ENCODE peak calls at places on chromosomes 13 and 19, in seven cellular contexts. L, I, D, O, M, R and V are unnamed samples.

GRCh38 chr13:110676511-110677204 is 29.3 kb downstream of the CARS2 start:
- DNase-seq in L (no peak), I (no peak), D (no peak), O (no peak), M (no peak), R (no peak), V (peak)

GRCh38 chr13:22736084-22736767 is 444.6 kb upstream of the SGCG start:
- DNase-seq in L (no peak), I (no peak), D (no peak), O (no peak), M (no peak), R (no peak), V (no peak)

GRCh38 chr19:8319807-8320520 is 1.2 kb downstream of the NDUFA7 start:
- DNase-seq in L (no peak), I (no peak), D (no peak), O (peak), M (no peak), R (no peak), V (no peak)

GRCh38 chr13:70703755-70704154 is 595.5 kb upstream of the KLHL1 start:
- DNase-seq in L (no peak), I (no peak), D (no peak), O (no peak), M (no peak), R (no peak), V (no peak)

GRCh38 chr13:38951525-38952313 is 38.9 kb downstream of the STOML3 start:
- DNase-seq in L (no peak), I (no peak), D (no peak), O (peak), M (no peak), R (peak), V (no peak)

GRCh38 chr13:98563071-98563470 is 13.8 kb downstream of the STK24 start:
- DNase-seq in L (no peak), I (no peak), D (no peak), O (no peak), M (peak), R (peak), V (no peak)

GRCh38 chr19:18057557-18057956 is 29.2 kb downstream of the IL12RB1 start:
- DNase-seq in L (no peak), I (no peak), D (peak), O (no peak), M (peak), R (peak), V (no peak)

GRCh38 chr19:46610413-46610775 is 9.3 kb downstream of the CALM3 start:
- DNase-seq in L (no peak), I (no peak), D (peak), O (no peak), M (peak), R (no peak), V (no peak)

GRCh38 chr19:31285744-31286143 is 63.5 kb downstream of the TSHZ3 start:
- DNase-seq in L (peak), I (no peak), D (no peak), O (peak), M (peak), R (peak), V (no peak)

GRCh38 chr19:58317481-58318072 is 9.2 kb upstream of the ZSCAN22 start:
- DNase-seq in L (no peak), I (no peak), D (no peak), O (peak), M (no peak), R (peak), V (no peak)

GRCh38 chr13:23018143-23018542 is 162.6 kb upstream of the SGCG start:
- DNase-seq in L (no peak), I (no peak), D (no peak), O (no peak), M (no peak), R (no peak), V (no peak)

GRCh38 chr13:30443957-30444404 is 21.7 kb downstream of the UBE2L5 start:
- DNase-seq in L (no peak), I (no peak), D (no peak), O (no peak), M (no peak), R (no peak), V (peak)

DNA sequence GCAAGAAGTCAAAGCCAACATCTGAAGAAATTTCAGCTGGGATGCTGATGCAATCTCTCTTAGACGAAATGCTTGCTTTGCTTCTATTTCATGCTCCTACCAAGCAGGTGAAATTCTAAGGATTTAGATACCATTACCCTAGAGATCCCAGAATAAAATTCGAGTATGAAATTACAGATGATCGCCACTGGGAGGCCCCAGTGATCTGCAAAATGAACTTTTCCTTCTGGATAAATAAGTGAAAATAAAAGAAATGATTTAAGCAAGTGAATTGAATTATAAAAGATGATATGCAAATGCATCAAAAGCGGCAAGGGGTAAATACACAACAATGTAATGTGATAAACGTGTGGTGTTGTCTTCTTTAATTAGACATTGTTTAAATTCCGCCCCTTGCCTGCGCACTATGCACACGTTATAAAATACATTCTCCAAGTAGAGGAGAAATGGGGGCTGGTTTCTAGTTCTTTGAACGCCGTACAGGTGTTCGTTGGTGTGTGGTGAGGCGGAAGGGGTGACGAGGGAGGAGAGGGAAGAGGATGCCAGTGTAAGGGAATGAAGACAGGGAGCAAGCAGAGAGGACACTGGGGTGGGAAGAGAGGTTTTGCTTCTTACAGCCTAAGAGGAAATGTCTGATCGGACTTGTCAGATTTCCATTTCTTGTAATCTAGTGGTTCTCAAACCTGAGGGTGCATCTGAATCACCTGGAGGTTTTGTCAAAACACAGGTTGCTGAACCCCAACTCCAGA is 58.0 kb downstream of the ERCC5 start:
- DNase-seq in L (no peak), I (no peak), D (no peak), O (peak), M (no peak), R (peak), V (no peak)
- TF ChIP-seq CTCF in L (peak), I (no peak), D (peak), O (peak), M (no peak), R (peak), V (peak)

GRCh38 chr19:14118165-14119051 is 846 bp upstream of the PRKACA start:
- DNase-seq in L (no peak), I (peak), D (peak), O (peak), M (peak), R (peak), V (no peak)
- TF ChIP-seq CTCF in L (no peak), I (no peak), D (no peak), O (no peak), M (no peak), R (no peak), V (no peak)

GRCh38 chr13:113923376-113924063 is 50.4 kb downstream of the C13orf46 start:
- DNase-seq in L (no peak), I (no peak), D (no peak), O (no peak), M (no peak), R (no peak), V (no peak)
- TF ChIP-seq CTCF in L (no peak), I (no peak), D (no peak), O (no peak), M (no peak), R (no peak), V (no peak)

DNA sequence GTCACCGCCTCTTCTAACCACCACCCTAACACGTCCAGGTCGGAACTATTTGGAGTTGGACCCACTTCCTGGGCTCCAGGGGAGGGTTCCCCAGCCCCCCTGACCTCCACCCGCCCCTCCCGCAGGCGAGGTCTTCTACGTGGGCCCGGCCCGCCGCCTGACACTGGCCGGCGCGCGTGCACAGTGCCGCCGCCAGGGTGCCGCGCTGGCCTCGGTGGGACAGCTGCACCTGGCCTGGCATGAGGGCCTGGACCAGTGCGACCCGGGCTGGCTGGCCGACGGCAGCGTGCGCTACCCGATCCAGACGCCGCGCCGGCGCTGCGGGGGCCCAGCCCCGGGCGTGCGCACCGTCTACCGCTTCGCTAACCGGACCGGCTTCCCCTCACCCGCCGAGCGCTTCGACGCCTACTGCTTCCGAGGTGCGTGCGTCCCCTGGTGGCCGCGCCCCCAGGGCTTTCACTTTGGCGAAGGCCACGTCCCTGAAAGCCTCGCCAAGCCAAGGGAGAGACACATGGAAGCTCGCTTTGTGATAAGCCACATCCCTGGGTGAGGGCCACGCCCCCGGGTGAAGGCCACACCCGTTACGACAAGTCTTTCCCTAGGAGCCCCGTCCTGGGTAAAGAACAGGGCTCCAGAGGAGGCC is 13.2 kb downstream of the NCAN start:
- DNase-seq in L (peak), I (no peak), D (peak), O (peak), M (no peak), R (peak), V (peak)
- TF ChIP-seq CTCF in L (peak), I (peak), D (peak), O (peak), M (peak), R (peak), V (peak)

GRCh38 chr19:27748551-27749152 is 1464.3 kb downstream of the UQCRFS1 start:
- DNase-seq in L (no peak), I (no peak), D (no peak), O (no peak), M (no peak), R (peak), V (no peak)

GRCh38 chr19:27750697-27751391 is 1462.1 kb downstream of the UQCRFS1 start:
- DNase-seq in L (no peak), I (no peak), D (no peak), O (no peak), M (peak), R (no peak), V (no peak)

GRCh38 chr19:27744926-27745844 is 1467.8 kb downstream of the UQCRFS1 start:
- DNase-seq in L (no peak), I (no peak), D (no peak), O (no peak), M (peak), R (no peak), V (no peak)

GRCh38 chr19:27745978-27746542 is 1466.9 kb downstream of the UQCRFS1 start:
- DNase-seq in L (no peak), I (no peak), D (no peak), O (no peak), M (peak), R (no peak), V (no peak)

DNA sequence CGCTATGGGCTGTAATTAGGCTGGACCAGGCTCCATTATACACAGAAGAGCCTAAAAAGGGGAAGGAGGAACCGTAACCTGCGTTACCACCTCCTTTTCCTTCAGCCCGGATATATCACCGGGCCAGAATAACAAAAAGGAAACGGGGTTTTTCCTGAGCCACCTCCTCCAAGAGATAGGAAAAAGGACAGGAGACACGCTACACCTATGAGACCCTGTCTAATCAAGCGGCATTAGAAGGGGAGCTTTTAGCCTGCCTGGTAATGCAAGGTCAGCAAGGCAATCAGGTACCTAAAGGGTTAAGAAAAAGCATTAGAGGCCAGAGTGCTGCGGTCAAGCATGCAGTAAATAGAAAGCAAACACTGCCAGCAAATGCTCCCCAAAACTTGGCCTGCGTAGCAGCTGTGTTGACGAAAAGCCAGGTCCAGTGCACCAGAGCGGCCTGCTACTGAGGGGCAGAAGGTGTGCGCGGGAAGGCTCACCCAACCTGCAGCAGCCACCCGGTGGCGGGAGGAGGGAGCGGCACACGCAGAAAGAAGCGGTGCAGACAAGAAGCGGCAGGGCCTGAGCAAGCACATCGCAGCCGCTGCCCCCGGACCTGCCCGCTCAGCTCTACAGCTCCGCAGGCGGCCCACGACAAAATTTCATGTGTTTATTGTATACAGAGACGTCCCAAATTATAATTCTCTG is 1466.1 kb downstream of the UQCRFS1 start:
- DNase-seq in L (no peak), I (no peak), D (peak), O (peak), M (peak), R (peak), V (peak)
- TF ChIP-seq CTCF in L (peak), I (no peak), D (peak), O (peak), M (peak), R (peak), V (no peak)

GRCh38 chr13:44876782-44877324 is 112.4 kb downstream of the NUFIP1 start:
- DNase-seq in L (no peak), I (no peak), D (no peak), O (peak), M (no peak), R (no peak), V (no peak)

GRCh38 chr13:44884076-44884729 is 105.1 kb downstream of the NUFIP1 start:
- DNase-seq in L (no peak), I (no peak), D (no peak), O (no peak), M (no peak), R (peak), V (no peak)

GRCh38 chr13:44874886-44875630 is 114.2 kb downstream of the NUFIP1 start:
- DNase-seq in L (no peak), I (no peak), D (no peak), O (no peak), M (no peak), R (no peak), V (no peak)

GRCh38 chr13:44874176-44874575 is 115.1 kb downstream of the NUFIP1 start:
- DNase-seq in L (no peak), I (no peak), D (no peak), O (no peak), M (no peak), R (no peak), V (no peak)

GRCh38 chr13:44879452-44880058 is 109.7 kb downstream of the NUFIP1 start:
- DNase-seq in L (no peak), I (no peak), D (no peak), O (no peak), M (no peak), R (peak), V (peak)
- TF ChIP-seq CTCF in L (peak), I (no peak), D (peak), O (peak), M (no peak), R (peak), V (peak)

GRCh38 chr19:2944403-2944774 is 382 bp downstream of the ZNF77 start:
- DNase-seq in L (no peak), I (no peak), D (no peak), O (no peak), M (no peak), R (no peak), V (no peak)

GRCh38 chr19:2945575-2946184 is 909 bp upstream of the ZNF77 start:
- DNase-seq in L (no peak), I (no peak), D (no peak), O (no peak), M (no peak), R (no peak), V (no peak)

GRCh38 chr19:2942928-2943640 is 1.7 kb downstream of the ZNF77 start:
- DNase-seq in L (no peak), I (no peak), D (no peak), O (no peak), M (no peak), R (no peak), V (no peak)

GRCh38 chr19:2949939-2950285 is 5.1 kb upstream of the ZNF77 start:
- DNase-seq in L (no peak), I (no peak), D (no peak), O (no peak), M (no peak), R (peak), V (peak)

GRCh38 chr19:2944775-2945574 is at the start of gene ZNF77:
- DNase-seq in L (peak), I (peak), D (peak), O (peak), M (peak), R (peak), V (peak)
- TF ChIP-seq CTCF in L (no peak), I (no peak), D (peak), O (no peak), M (no peak), R (no peak), V (no peak)